ENCODE peak calls at places on chromosomes 11 and 22, in ten cellular contexts. Y is HCT116; G is CD8-positive, alpha-beta T cell; B is GM23338; E is choroid plexus epithelial cell; D is GM12865; M is psoas muscle; T is stomach; A is lung; W is fibroblast of villous mesenchyme. O is an unnamed sample.
A peak's percentile ranks its signal among the peaks of the same experiment; 100 is the strongest.

GRCh38 chr11:12914401-12914912 is 94.7 kb upstream of the RASSF10 start:
- DNase-seq in T (no peak), M (peak; percentile 82), W (peak; percentile 39), Y (no peak), B (peak; percentile 91), G (no peak), E (peak; percentile 25), D (peak; percentile 49), A (no peak), O (peak; percentile 36)

GRCh38 chr11:119888119-119888518 is 159.1 kb upstream of the NECTIN1 start:
- DNase-seq in D (no peak), T (no peak), A (no peak), Y (no peak), W (no peak), B (no peak), G (no peak), M (no peak), E (no peak), O (no peak)

GRCh38 chr22:41831383-41831782 is 1.5 kb upstream of the SREBF2 start:
- DNase-seq in Y (no peak), W (no peak), A (no peak), E (no peak), D (peak; percentile 30), B (no peak), G (no peak), M (peak; percentile 31), T (no peak), O (no peak)

GRCh38 chr22:22999473-22999872 is 70.8 kb upstream of the GNAZ start:
- DNase-seq in E (peak; percentile 1), Y (no peak), W (no peak), A (no peak), G (no peak), D (no peak), T (no peak), B (no peak), M (no peak), O (no peak)

GRCh38 chr22:37529652-37530345 is 10.6 kb upstream of the CARD10 start:
- DNase-seq in D (peak; percentile 58), Y (no peak), G (no peak), E (no peak), T (no peak), B (no peak), A (no peak), W (no peak), M (no peak), O (no peak)

GRCh38 chr22:42811510-42811909 is 45.6 kb downstream of the ARFGAP3 start:
- DNase-seq in A (peak; percentile 6), B (no peak), W (no peak), G (no peak), T (no peak), Y (no peak), M (no peak), E (no peak), D (no peak), O (no peak)

GRCh38 chr11:70270877-70271634 is 566 bp downstream of the PPFIA1 start:
- DNase-seq in G (peak; percentile 21), D (peak; percentile 50), T (peak; percentile 33), Y (no peak), M (peak; percentile 56), B (peak; percentile 84), W (peak; percentile 75), E (peak; percentile 58), A (peak; percentile 29), O (peak; percentile 60)

GRCh38 chr22:41411021-41411851 is 29.5 kb downstream of the TEF start:
- DNase-seq in B (no peak), G (no peak), M (peak; percentile 51), W (no peak), D (no peak), E (no peak), Y (no peak), T (no peak), A (no peak), O (no peak)

GRCh38 chr11:43830928-43831440 is 49.6 kb upstream of the ALKBH3 start:
- DNase-seq in D (no peak), B (no peak), G (peak; percentile 1), M (peak; percentile 30), A (no peak), W (peak; percentile 98), Y (peak; percentile 98), E (peak; percentile 99), T (peak; percentile 25), O (peak; percentile 56)

GRCh38 chr22:49967333-49968241 is 7.0 kb downstream of the PIM3 start:
- DNase-seq in T (peak; percentile 78), W (peak; percentile 48), E (no peak), B (no peak), M (peak; percentile 83), Y (no peak), A (peak; percentile 46), G (no peak), D (no peak), O (no peak)

GRCh38 chr11:100581318-100581717 is 105.8 kb upstream of the ARHGAP42 start:
- DNase-seq in Y (no peak), E (peak; percentile 63), M (peak; percentile 32), W (no peak), G (no peak), D (no peak), T (no peak), B (no peak), A (no peak), O (no peak)

GRCh38 chr11:124602751-124603150 is 8.5 kb upstream of the PANX3 start:
- DNase-seq in D (no peak), W (no peak), B (no peak), T (no peak), M (no peak), E (no peak), G (no peak), A (no peak), Y (no peak), O (no peak)

GRCh38 chr11:62324738-62325556 is 12.3 kb upstream of the ASRGL1 start:
- DNase-seq in D (peak; percentile 67), Y (peak; percentile 34), A (peak; percentile 44), B (peak; percentile 85), G (peak; percentile 41), M (no peak), E (peak; percentile 64), W (peak; percentile 49), T (no peak), O (no peak)

GRCh38 chr11:113705871-113706654 is at the start of gene TMPRSS5:
- DNase-seq in T (no peak), B (no peak), M (no peak), D (no peak), W (no peak), G (no peak), E (no peak), A (no peak), Y (no peak), O (peak; percentile 65)

GRCh38 chr22:41695211-41695610 is 4.1 kb upstream of the MEI1 start:
- DNase-seq in Y (no peak), T (no peak), B (no peak), G (no peak), D (no peak), M (no peak), E (no peak), A (no peak), W (no peak), O (no peak)

DNA sequence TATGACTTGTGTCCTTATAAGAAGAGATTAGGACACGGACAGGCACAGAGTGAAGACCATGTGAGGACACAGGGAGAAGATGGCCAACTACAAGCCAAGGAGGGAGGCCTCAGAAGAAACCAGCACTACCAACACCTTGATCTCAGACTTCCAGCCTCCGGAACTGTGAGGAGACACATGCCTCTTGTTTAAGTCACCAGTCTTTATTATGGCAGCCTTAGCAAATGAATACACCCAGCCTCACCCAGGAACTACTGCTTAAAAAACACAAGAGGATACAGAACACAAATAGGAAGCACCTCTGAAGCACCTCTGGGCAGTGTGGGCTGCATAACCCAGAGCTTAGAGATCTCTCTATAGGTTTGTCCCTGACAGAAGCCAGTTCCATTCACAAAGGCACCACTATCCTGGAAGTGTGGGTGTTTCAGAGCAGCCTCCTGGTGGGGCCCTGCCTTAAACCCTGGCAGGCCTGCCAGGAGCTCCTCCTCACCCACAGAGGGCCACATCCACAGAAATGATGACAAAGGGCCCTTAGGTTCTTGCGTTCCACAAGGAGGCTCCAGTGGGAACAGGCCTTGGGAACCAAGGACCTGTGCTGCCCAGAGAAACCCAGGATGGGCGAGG is 58.8 kb downstream of the CHRDL2 start:
- DNase-seq in E (no peak), Y (no peak), D (no peak), G (no peak), T (no peak), B (no peak), W (peak; percentile 46), M (no peak), A (peak; percentile 22), O (no peak)
- TF ChIP-seq CTCF in E (peak; percentile 18), Y (no peak), D (no peak), G (no peak), T (no peak), B (no peak), W (no peak), M (no peak), A (no peak), O (no peak)

DNA sequence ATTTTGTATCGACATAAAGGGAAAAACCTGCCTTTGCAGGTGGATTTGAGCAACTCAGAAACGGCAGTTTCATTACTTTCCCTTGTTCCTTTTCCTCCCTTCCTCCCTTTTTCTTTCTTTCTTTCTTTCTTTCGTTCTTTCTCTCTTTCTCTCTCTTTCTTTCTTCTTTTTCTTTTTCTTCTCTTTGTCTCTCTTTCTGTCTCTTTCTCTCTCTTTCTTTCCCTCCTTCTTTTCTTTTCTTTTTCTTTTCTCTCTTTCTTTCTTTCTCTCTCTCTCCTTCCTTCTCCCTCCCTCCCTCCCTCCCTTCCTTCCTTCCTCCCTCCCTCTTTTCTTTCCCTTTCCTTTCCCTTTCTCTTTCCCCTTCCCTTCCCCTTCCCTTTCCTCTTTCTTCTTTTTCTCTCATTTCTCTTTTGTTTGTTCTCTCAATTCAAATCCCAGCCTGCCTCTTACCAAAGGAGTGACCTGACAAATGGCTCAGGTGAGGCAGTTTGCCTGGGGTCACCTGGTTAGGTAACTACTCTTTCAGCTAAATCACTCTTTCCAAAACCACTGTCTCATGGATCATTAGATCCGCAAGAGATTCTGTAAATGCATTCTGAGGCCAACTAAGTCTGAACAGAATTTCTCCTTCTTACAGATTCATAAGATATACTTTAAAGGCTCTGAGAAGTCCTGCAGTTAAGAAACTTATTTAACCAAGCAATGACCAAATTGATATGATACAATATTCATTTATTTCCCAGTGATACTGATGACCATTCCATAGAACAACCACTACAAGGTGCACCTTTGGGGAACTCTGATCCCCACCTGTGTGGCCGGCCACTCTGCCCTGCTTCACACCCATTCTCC is 75.3 kb downstream of the MYO18B start:
- DNase-seq in D (no peak), A (no peak), E (no peak), M (no peak), T (no peak), Y (no peak), W (no peak), B (no peak), G (no peak), O (no peak)
- TF ChIP-seq CTCF in D (no peak), A (no peak), E (no peak), M (no peak), T (no peak), Y (no peak), W (no peak), B (no peak), G (peak; percentile 19), O (no peak)

GRCh38 chr11:64850979-64851567 is 6.6 kb upstream of the CDC42BPG start:
- DNase-seq in B (peak; percentile 67), Y (no peak), A (no peak), W (peak; percentile 61), E (no peak), D (peak; percentile 96), T (peak; percentile 51), M (no peak), G (no peak), O (no peak)
- TF ChIP-seq CTCF in B (no peak), Y (no peak), A (no peak), W (no peak), E (no peak), D (peak; percentile 30), T (no peak), M (no peak), G (no peak), O (no peak)

GRCh38 chr11:1762537-1763302 is 1.0 kb downstream of the CTSD start:
- DNase-seq in W (no peak), E (peak; percentile 39), T (peak; percentile 93), M (peak; percentile 70), Y (peak; percentile 19), G (no peak), D (no peak), B (no peak), A (peak; percentile 84), O (peak; percentile 87)
- TF ChIP-seq CTCF in W (no peak), E (no peak), T (no peak), M (no peak), Y (no peak), G (no peak), D (no peak), B (no peak), A (no peak), O (no peak)

O was measured in Calu3.